ENCODE peak calls at places on chromosomes 1 and 21, in five cellular contexts. T is NCI-H1436 treated with DMSO at 0.1 percent for 48 hours, X is HS-5, K is HFF-Myc, P is small intestine. O is an unnamed sample.

GRCh38 chr1:203207751-203208150 is 21.2 kb upstream of the CHI3L1 start:
- DNase-seq in P (no peak), T (no peak), X (no peak), K (no peak), O (no peak)

GRCh38 chr1:116154536-116154935 is 43.3 kb downstream of the MAB21L3 start:
- DNase-seq in P (no peak), T (no peak), X (no peak), K (no peak), O (no peak)

GRCh38 chr1:113808450-113809195 is 3.7 kb downstream of the RSBN1 start:
- DNase-seq in K (no peak), T (no peak), X (no peak), P (peak), O (no peak)

GRCh38 chr1:8035289-8035688 is 9.2 kb upstream of the ERRFI1 start:
- DNase-seq in T (no peak), P (no peak), X (no peak), K (no peak), O (no peak)

GRCh38 chr1:15848143-15848928 is 829 bp downstream of the SPEN start:
- DNase-seq in P (peak), T (no peak), K (no peak), X (no peak), O (peak)

GRCh38 chr1:12171206-12172041 is 4.6 kb downstream of the TNFRSF1B start:
- DNase-seq in K (no peak), P (no peak), T (no peak), X (no peak), O (no peak)

GRCh38 chr21:26093094-26093493 is 77.5 kb downstream of the APP start:
- DNase-seq in K (no peak), T (no peak), P (no peak), X (no peak), O (no peak)

GRCh38 chr1:8569242-8569641 is 248.2 kb downstream of the RERE start:
- DNase-seq in X (no peak), K (no peak), T (no peak), P (no peak), O (no peak)

GRCh38 chr21:18617291-18617690 is 213.7 kb upstream of the TMPRSS15 start:
- DNase-seq in K (no peak), T (no peak), X (no peak), P (no peak), O (no peak)

GRCh38 chr1:185367218-185367617 is 50.2 kb upstream of the IVNS1ABP start:
- DNase-seq in P (no peak), X (no peak), K (no peak), T (no peak), O (no peak)

GRCh38 chr1:219179293-219179692 is 5.6 kb downstream of the LYPLAL1 start:
- DNase-seq in X (no peak), T (no peak), P (no peak), K (no peak), O (no peak)

GRCh38 chr1:113565621-113566020 is 175.3 kb downstream of the MAGI3 start:
- DNase-seq in X (no peak), K (no peak), T (no peak), P (no peak), O (no peak)

O was measured in BE2C.